ENCODE peak calls at places on chromosomes 4 and X, in eight cellular contexts. K is aorta; M is CD4-positive, alpha-beta T cell; N is CD8-positive, alpha-beta T cell; E is fibroblast of lung; P is A673; Q is NT2/D1; B is GM23338. I is an unnamed sample. For H3K27me3, the result is how much of the 10 kb centered on the place peaks cover.

GRCh38 chr4:186722856-186723206 is 825 bp downstream of the FAT1 start:
- DNase-seq in K (no peak), M (no peak), N (no peak), E (no peak), P (no peak), Q (no peak), B (no peak), I (no peak)

GRCh38 chr4:1080432-1080831 is 32.9 kb downstream of the RNF212 start:
- DNase-seq in K (no peak), M (no peak), N (no peak), E (no peak), P (no peak), Q (no peak), B (no peak), I (no peak)

GRCh38 chr4:114226968-114227760 is 247.7 kb upstream of the ARSJ start:
- DNase-seq in K (no peak), M (no peak), N (no peak), E (peak), P (no peak), Q (no peak), B (no peak), I (no peak)

GRCh38 chrX:41923257-41923924 is at the start of gene CASK:
- DNase-seq in K (peak), M (peak), N (peak), E (peak), P (peak), Q (peak), B (peak), I (peak)

GRCh38 chrX:13952581-13952980 is 77.1 kb downstream of the GEMIN8 start:
- DNase-seq in K (no peak), M (no peak), N (no peak), E (no peak), P (no peak), Q (no peak), B (no peak), I (no peak)

GRCh38 chrX:150984164-150984824 is 1.2 kb downstream of the HMGB3 start:
- DNase-seq in K (no peak), M (no peak), N (no peak), E (no peak), P (peak), Q (no peak), B (no peak), I (peak)

GRCh38 chr4:25367004-25367621 is 9.9 kb upstream of the ANAPC4 start:
- DNase-seq in K (no peak), M (no peak), N (no peak), E (peak), P (peak), Q (no peak), B (peak), I (peak)

GRCh38 chr4:83231620-83232056 is 53.0 kb downstream of the COQ2 start:
- DNase-seq in K (no peak), M (no peak), N (no peak), E (no peak), P (no peak), Q (no peak), B (no peak), I (no peak)

GRCh38 chr4:40283413-40283812 is 51.7 kb upstream of the CHRNA9 start:
- DNase-seq in K (no peak), M (no peak), N (no peak), E (no peak), P (no peak), Q (no peak), B (peak), I (peak)

GRCh38 chrX:20664774-20665173 is 398.1 kb upstream of the RPS6KA3 start:
- DNase-seq in K (no peak), M (no peak), N (no peak), E (no peak), P (no peak), Q (peak), B (peak), I (no peak)

GRCh38 chrX:2710496-2710895 is 19.4 kb downstream of the CD99 start:
- DNase-seq in K (no peak), M (no peak), N (no peak), E (peak), P (peak), Q (peak), B (peak), I (peak)

GRCh38 chr4:65007841-65008439 is 598.7 kb upstream of the TECRL start:
- DNase-seq in K (no peak), M (no peak), N (no peak), E (peak), P (peak), Q (peak), B (peak), I (peak)

GRCh38 chrX:55135171-55135570 is 46.4 kb downstream of the PAGE2 start:
- DNase-seq in K (peak), M (peak), N (peak), E (peak), P (peak), Q (no peak), B (peak), I (no peak)

GRCh38 chr4:181944527-181944926 is 298.7 kb upstream of the TENM3 start:
- DNase-seq in K (no peak), M (no peak), N (no peak), E (no peak), P (no peak), Q (no peak), B (no peak), I (no peak)

GRCh38 chrX:131626681-131627296 is 82.9 kb downstream of the OR13H1 start:
- DNase-seq in K (no peak), M (no peak), N (no peak), E (peak), P (peak), Q (no peak), B (peak), I (peak)

GRCh38 chr4:169765845-169766244 is 8.1 kb upstream of the HPF1 start:
- DNase-seq in K (no peak), M (no peak), N (no peak), E (no peak), P (peak), Q (no peak), B (no peak), I (no peak)

GRCh38 chr4:103934178-103934789 is 214.5 kb upstream of the TACR3 start:
- DNase-seq in K (no peak), M (no peak), N (no peak), E (peak), P (peak), Q (no peak), B (peak), I (peak)

GRCh38 chr4:150746156-150746555 is 164.2 kb downstream of the MAB21L2 start:
- DNase-seq in K (no peak), M (no peak), N (no peak), E (peak), P (peak), Q (no peak), B (no peak), I (no peak)

GRCh38 chr4:153241970-153242847 is 38.0 kb downstream of the TRIM2 start:
- DNase-seq in K (no peak), M (no peak), N (no peak), E (peak), P (peak), Q (no peak), B (peak), I (peak)

GRCh38 chr4:113675731-113676707 is 85.5 kb downstream of the CAMK2D start:
- DNase-seq in K (no peak), M (no peak), N (no peak), E (peak), P (peak), Q (no peak), B (no peak), I (no peak)

GRCh38 chr4:86523333-86523732 is 70.8 kb upstream of the PTPN13 start:
- DNase-seq in K (no peak), M (no peak), N (no peak), E (no peak), P (no peak), Q (no peak), B (no peak), I (no peak)

GRCh38 chr4:105765690-105766407 is 57.3 kb downstream of the GSTCD start:
- DNase-seq in K (no peak), M (no peak), N (no peak), E (peak), P (peak), Q (peak), B (peak), I (peak)

GRCh38 chr4:168480991-168481588 is 798 bp upstream of the DDX60L start:
- DNase-seq in K (no peak), M (peak), N (peak), E (peak), P (peak), Q (no peak), B (no peak), I (no peak)

GRCh38 chrX:148380614-148381561 is 119.5 kb upstream of the AFF2 start:
- DNase-seq in K (no peak), M (peak), N (peak), E (peak), P (no peak), Q (no peak), B (no peak), I (no peak)

GRCh38 chr4:110624016-110624770 is 1.3 kb upstream of the PITX2 start:
- DNase-seq in K (no peak), M (no peak), N (no peak), E (no peak), P (no peak), Q (no peak), B (peak), I (no peak)

GRCh38 chr4:110624904-110625494 is 2.1 kb upstream of the PITX2 start:
- DNase-seq in K (no peak), M (no peak), N (no peak), E (no peak), P (peak), Q (no peak), B (no peak), I (no peak)

GRCh38 chr4:110622841-110623709 is at the start of gene PITX2:
- DNase-seq in K (peak), M (no peak), N (no peak), E (peak), P (no peak), Q (peak), B (peak), I (peak)

GRCh38 chr4:110621839-110622751 is 782 bp downstream of the PITX2 start:
- DNase-seq in K (no peak), M (no peak), N (no peak), E (no peak), P (no peak), Q (no peak), B (peak), I (peak)

GRCh38 chr4:110623710-110624015 is 786 bp upstream of the PITX2 start:
- DNase-seq in K (no peak), M (no peak), N (no peak), E (no peak), P (no peak), Q (no peak), B (peak), I (no peak)
- H3K27me3 ChIP-seq in K (under half), M (half or more), N (half or more), E (half or more), P (under half), Q (half or more), B (half or more), I (half or more)

DNA sequence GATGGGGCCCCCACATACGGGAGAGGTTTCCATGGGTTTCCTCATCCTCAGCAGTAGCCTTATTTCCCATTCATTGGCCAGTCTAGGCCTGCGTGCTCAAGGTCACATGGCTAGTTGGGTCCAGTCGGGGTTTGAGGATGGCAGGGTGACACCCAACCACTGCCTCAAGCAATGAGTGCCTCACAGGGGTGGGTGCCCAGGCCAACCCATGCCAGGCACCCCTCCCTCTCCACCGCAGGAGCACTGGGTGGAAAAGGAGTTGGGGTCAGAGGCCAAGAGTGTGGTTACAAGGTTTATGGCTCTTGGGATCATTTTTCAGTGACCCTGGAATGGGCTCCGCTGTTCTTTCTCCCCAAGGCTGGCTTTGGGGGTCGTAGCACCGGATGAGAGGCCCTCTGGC is 3.1 kb downstream of the NSG1 start:
- DNase-seq in K (no peak), M (no peak), N (no peak), E (no peak), P (no peak), Q (no peak), B (no peak), I (no peak)
- H3K27me3 ChIP-seq in K (under half), M (under half), N (under half), E (half or more), P (under half), Q (half or more), B (under half), I (under half)

DNA sequence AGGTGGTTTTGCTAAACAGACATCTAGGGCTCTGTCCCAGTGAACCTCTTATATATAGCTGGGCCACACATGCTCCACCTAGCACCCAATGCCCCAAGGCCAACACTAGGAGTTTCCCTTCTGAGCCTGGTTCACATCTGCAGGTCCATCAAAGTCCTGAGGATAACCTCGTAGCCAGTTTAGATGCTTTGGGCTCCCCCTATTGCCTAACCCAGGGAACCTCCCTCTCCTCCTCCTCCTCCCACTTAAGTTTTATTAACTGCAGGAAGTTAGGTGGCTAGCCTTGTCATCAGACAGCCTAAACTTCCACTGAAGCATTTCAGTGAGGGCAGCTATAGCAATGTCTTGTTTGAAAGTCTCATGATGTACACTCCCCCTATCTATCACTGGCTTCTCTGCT is 88.0 kb downstream of the GUCY2F start:
- DNase-seq in K (no peak), M (no peak), N (no peak), E (no peak), P (peak), Q (no peak), B (peak), I (peak)
- H3K27me3 ChIP-seq in K (under half), M (under half), N (under half), E (under half), P (under half), Q (under half), B (under half), I (under half)

DNA sequence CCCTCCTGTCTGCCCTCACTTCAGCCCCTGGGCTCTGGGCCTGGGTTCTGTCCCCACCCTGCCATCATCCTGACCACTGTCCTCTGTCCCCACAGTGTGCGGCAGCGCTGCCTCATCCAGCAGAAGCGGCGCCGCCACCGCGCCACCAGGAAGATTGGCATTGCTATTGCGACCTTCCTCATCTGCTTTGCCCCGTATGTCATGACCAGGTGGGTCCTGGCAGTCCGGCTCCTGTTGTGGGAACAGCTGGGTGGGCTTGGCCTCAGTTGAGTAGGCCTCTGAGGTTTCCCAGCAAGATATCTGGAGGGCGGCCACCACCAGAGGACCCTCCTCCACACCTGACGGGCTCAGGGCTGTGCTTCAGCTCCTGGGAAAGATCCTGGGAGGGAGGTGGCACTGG is 2.2 kb downstream of the GPR78 start:
- DNase-seq in K (no peak), M (no peak), N (no peak), E (no peak), P (no peak), Q (no peak), B (no peak), I (peak)
- H3K27me3 ChIP-seq in K (under half), M (under half), N (under half), E (under half), P (half or more), Q (under half), B (under half), I (under half)

DNA sequence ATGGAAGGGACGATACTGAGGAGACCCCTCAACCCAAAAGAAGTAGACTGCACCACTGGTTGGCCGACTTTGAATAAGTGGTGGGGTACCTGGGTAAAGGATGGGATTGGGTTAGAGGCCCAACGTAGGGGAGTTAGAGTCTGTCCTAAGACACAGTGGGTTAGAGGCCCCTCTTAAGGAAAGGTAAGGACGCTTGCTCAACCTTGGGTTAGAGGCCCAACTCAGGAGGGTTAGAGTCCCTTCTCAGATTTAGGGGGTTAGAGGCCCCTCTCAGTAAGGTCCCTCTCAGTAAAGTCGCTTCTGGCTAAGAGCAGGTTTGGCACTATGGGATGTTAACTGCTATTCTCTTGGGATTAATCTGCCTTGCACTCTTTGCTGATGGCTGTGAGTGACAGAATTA is 81.3 kb downstream of the ACOX3 start:
- DNase-seq in K (no peak), M (no peak), N (no peak), E (no peak), P (no peak), Q (no peak), B (peak), I (no peak)
- H3K27me3 ChIP-seq in K (under half), M (under half), N (under half), E (under half), P (under half), Q (under half), B (under half), I (under half)

DNA sequence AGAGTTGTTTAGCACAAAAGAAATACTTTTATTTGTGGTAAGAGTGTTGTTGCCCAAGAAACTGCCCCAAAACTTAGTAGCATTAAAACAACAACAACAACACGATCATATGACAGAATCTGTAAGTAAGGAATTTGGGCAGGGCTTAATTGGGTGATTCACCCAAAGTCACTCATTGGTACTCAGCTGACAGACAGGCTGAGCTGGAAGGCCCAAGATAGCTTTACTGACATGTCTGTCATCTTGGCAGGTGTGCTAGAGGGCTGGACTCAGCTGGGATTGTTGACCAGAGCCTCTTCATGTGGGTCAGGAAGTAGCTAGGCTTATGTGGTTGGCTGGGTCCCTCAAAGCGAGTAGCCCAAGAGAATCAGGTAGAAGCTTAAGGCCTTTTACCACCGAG is 52.3 kb downstream of the KIAA0232 start:
- DNase-seq in K (no peak), M (no peak), N (no peak), E (no peak), P (no peak), Q (no peak), B (no peak), I (no peak)
- H3K27me3 ChIP-seq in K (under half), M (under half), N (under half), E (under half), P (under half), Q (under half), B (under half), I (under half)

GRCh38 chr4:2630556-2631273 is 94.3 kb downstream of the FAM193A start:
- DNase-seq in K (no peak), M (no peak), N (no peak), E (no peak), P (no peak), Q (no peak), B (peak), I (peak)

GRCh38 chr4:2624782-2625548 is 88.5 kb downstream of the FAM193A start:
- DNase-seq in K (no peak), M (no peak), N (no peak), E (no peak), P (no peak), Q (no peak), B (no peak), I (no peak)

GRCh38 chr4:2621419-2621818 is 85.0 kb downstream of the FAM193A start:
- DNase-seq in K (no peak), M (no peak), N (no peak), E (no peak), P (no peak), Q (no peak), B (no peak), I (no peak)

GRCh38 chr4:2623442-2623841 is 87.0 kb downstream of the FAM193A start:
- DNase-seq in K (no peak), M (no peak), N (no peak), E (no peak), P (no peak), Q (no peak), B (no peak), I (no peak)

GRCh38 chr4:2626231-2626630 is 89.8 kb downstream of the FAM193A start:
- DNase-seq in K (no peak), M (no peak), N (no peak), E (no peak), P (no peak), Q (no peak), B (no peak), I (no peak)
- H3K27me3 ChIP-seq in K (under half), M (under half), N (under half), E (under half), P (under half), Q (under half), B (under half), I (under half)

GRCh38 chr4:6085943-6086628 is 67.9 kb upstream of the C4orf50 start:
- DNase-seq in K (no peak), M (no peak), N (no peak), E (no peak), P (no peak), Q (no peak), B (no peak), I (no peak)
- H3K27me3 ChIP-seq in K (under half), M (under half), N (under half), E (under half), P (under half), Q (under half), B (under half), I (under half)

GRCh38 chrX:40147399-40148188 is 49.8 kb upstream of the BCOR start:
- DNase-seq in K (no peak), M (no peak), N (no peak), E (no peak), P (no peak), Q (no peak), B (peak), I (peak)
- H3K27me3 ChIP-seq in K (under half), M (under half), N (under half), E (under half), P (under half), Q (half or more), B (half or more), I (half or more)

DNA sequence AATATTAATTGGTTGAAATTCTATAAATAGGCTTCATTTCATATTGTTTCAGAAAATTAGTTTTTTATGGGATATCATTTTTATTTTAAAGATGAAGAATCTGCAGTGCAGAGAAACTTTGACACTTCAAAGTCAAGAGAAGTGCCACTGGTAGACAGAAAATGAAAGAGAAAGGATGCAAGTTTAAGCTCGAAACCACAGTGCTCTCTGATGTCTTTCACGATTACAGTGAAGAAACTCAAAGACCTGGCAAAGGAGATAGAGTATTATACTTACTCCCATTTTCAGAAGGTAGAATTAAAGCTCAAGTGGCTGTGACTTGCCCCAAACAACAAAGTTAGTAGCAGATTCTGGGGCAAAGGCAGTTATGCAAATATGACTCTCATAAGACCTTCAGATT is 745.4 kb downstream of the TECRL start:
- DNase-seq in K (no peak), M (no peak), N (no peak), E (no peak), P (no peak), Q (no peak), B (no peak), I (no peak)
- H3K27me3 ChIP-seq in K (under half), M (under half), N (under half), E (under half), P (under half), Q (under half), B (under half), I (under half)